ENCODE peak calls at places on chromosomes 4 and X, in four cellular contexts. X is neural progenitor cell, B is upper lobe of left lung, V is testis. Z is an unnamed sample.

GRCh38 chr4:53646792-53647191 is 55.5 kb upstream of the LNX1 start:
- DNase-seq in X (no peak), B (no peak), V (no peak), Z (no peak)

GRCh38 chr4:15396157-15396800 is 31.6 kb upstream of the C1QTNF7 start:
- DNase-seq in X (peak; percentile 70), B (no peak), V (peak; percentile 70), Z (no peak)

GRCh38 chr4:130632731-130633604 is 1537.0 kb downstream of the C4orf33 start:
- DNase-seq in X (no peak), B (no peak), V (no peak), Z (no peak)

GRCh38 chr4:5048721-5049120 is 2.6 kb upstream of the STK32B start:
- DNase-seq in X (no peak), B (no peak), V (no peak), Z (no peak)

GRCh38 chr4:165364452-165365080 is 14.2 kb upstream of the CPE start:
- DNase-seq in X (no peak), B (no peak), V (no peak), Z (no peak)

GRCh38 chrX:19739683-19740082 is 147.7 kb downstream of the SH3KBP1 start:
- DNase-seq in X (peak; percentile 63), B (no peak), V (peak; percentile 38), Z (no peak)

GRCh38 chrX:42920752-42921151 is 142.8 kb upstream of the PPP1R2C start:
- DNase-seq in X (no peak), B (no peak), V (no peak), Z (no peak)

GRCh38 chrX:54423161-54423888 is 16.9 kb upstream of the TSR2 start:
- DNase-seq in X (peak; percentile 63), B (no peak), V (peak; percentile 18), Z (no peak)

GRCh38 chr4:98967916-98968315 is 27.6 kb upstream of the METAP1 start:
- DNase-seq in X (peak; percentile 2), B (no peak), V (no peak), Z (no peak)

GRCh38 chr4:6591781-6592180 is 16.8 kb downstream of the MAN2B2 start:
- DNase-seq in X (no peak), B (no peak), V (no peak), Z (no peak)

GRCh38 chr4:102599887-102600286 is 98.7 kb downstream of the NFKB1 start:
- DNase-seq in X (no peak), B (no peak), V (no peak), Z (no peak)

GRCh38 chr4:76192221-76192620 is 21.4 kb downstream of the SCARB2 start:
- DNase-seq in X (no peak), B (no peak), V (no peak), Z (no peak)

GRCh38 chr4:76197001-76197743 is 16.5 kb downstream of the SCARB2 start:
- DNase-seq in X (no peak), B (no peak), V (no peak), Z (no peak)

GRCh38 chr4:76197971-76198410 is 15.6 kb downstream of the SCARB2 start:
- DNase-seq in X (peak; percentile 45), B (peak; percentile 28), V (peak; percentile 87), Z (peak; percentile 66)

GRCh38 chr4:76195326-76195725 is 18.3 kb downstream of the SCARB2 start:
- DNase-seq in X (no peak), B (no peak), V (no peak), Z (no peak)

GRCh38 chr4:76194325-76194724 is 19.3 kb downstream of the SCARB2 start:
- DNase-seq in X (no peak), B (no peak), V (peak; percentile 50), Z (no peak)
- H3K4me1 ChIP-seq in X (peaks cover 9% of the 10 kb centered on the region), B (peaks cover 65% of the 10 kb centered on the region), V (peaks cover 51% of the 10 kb centered on the region), Z (peaks cover 5% of the 10 kb centered on the region)

GRCh38 chr4:86557526-86557925 is 36.6 kb upstream of the PTPN13 start:
- DNase-seq in X (no peak), B (no peak), V (no peak), Z (no peak)

GRCh38 chr4:86558258-86558657 is 35.9 kb upstream of the PTPN13 start:
- DNase-seq in X (no peak), B (no peak), V (no peak), Z (no peak)

GRCh38 chr4:86558799-86559198 is 35.3 kb upstream of the PTPN13 start:
- DNase-seq in X (no peak), B (no peak), V (no peak), Z (no peak)

GRCh38 chr4:86554641-86555040 is 39.5 kb upstream of the PTPN13 start:
- DNase-seq in X (no peak), B (no peak), V (no peak), Z (no peak)

GRCh38 chr4:86556791-86557415 is 37.2 kb upstream of the PTPN13 start:
- DNase-seq in X (no peak), B (no peak), V (no peak), Z (no peak)
- H3K4me3 ChIP-seq in X (no peak overlapping the region), B (no peak overlapping the region), V (no peak overlapping the region), Z (no peak overlapping the region)

GRCh38 chr4:76657443-76657842 is 222.4 kb downstream of the SHROOM3 start:
- DNase-seq in X (no peak), B (no peak), V (no peak), Z (no peak)
- H3K27ac ChIP-seq in X (no peak overlapping the region), B (no peak overlapping the region), V (no peak overlapping the region), Z (peak overlapping the region; percentile 14)

GRCh38 chr4:87105101-87105852 is 115.1 kb downstream of the KLHL8 start:
- DNase-seq in X (no peak), B (no peak), V (no peak), Z (no peak)

GRCh38 chr4:87103086-87103485 is 117.3 kb downstream of the KLHL8 start:
- DNase-seq in X (no peak), B (no peak), V (no peak), Z (no peak)

GRCh38 chr4:87103691-87104187 is 116.7 kb downstream of the KLHL8 start:
- DNase-seq in X (no peak), B (no peak), V (no peak), Z (no peak)

GRCh38 chr4:87100093-87100634 is 120.3 kb downstream of the KLHL8 start:
- DNase-seq in X (peak; percentile 48), B (no peak), V (no peak), Z (no peak)

DNA sequence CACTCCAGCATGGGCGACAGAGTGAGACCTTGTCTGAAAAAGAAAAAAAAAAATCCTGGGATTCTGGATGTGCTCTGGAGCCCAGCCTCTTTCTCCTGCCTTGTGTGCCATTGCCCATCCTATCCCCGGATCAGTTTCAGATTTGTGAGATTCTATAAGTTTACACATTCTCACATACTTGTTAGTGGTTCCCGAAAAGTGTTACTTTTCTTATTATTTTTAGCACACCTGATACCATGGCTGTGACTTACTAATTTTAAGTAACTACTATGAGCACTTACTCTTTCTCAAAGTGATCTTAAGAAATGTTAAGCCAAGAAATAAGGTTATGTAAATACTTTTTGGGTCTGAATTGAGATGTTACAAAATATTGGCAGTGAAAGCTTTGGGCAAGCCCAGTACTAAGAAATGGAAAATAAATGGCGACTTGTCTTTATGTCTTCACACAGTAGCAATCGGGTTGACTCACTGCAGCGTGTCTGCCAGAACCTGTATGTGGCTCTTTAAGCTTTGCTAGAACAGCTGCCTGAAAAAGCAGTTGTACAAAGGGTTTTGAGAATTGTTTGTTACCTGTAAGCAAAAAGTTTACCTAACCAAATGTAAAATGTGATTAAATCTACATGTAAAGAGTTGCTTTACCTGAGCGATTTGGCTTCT is 118.7 kb downstream of the KLHL8 start:
- DNase-seq in X (no peak), B (no peak), V (no peak), Z (no peak)
- H3K4me1 ChIP-seq in X (peaks cover 33% of the 10 kb centered on the region), B (peaks cover 34% of the 10 kb centered on the region), V (peaks cover 6% of the 10 kb centered on the region), Z (peaks cover 4% of the 10 kb centered on the region)

GRCh38 chr4:107050525-107051135 is 14.5 kb upstream of the DKK2 start:
- DNase-seq in X (peak; percentile 15), B (no peak), V (no peak), Z (no peak)
- H3K4me3 ChIP-seq in X (no peak overlapping the region), B (no peak overlapping the region), V (no peak overlapping the region), Z (no peak overlapping the region)

DNA sequence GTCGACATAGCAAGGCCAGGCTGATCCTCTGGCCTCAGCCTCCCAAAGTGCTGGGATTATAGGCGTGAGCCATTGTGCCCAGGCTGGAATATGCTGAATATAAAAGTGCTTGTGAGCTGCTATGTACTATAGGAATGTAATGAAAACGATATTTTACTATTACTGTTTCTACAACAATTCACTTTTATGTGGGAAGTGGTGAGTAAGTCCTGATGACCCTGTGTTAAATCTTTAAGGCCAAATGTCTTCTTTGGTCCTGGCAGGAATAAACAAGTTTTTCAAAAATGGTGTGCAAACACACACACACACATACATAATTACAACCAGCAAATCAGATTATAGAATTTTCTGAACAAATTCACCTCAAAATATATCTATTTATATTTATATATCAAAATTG is 18.1 kb downstream of the SMIM14 start:
- DNase-seq in X (no peak), B (no peak), V (no peak), Z (no peak)
- H3K27ac ChIP-seq in X (no peak overlapping the region), B (peak overlapping the region; percentile 50), V (peak overlapping the region; percentile 62), Z (no peak overlapping the region)

GRCh38 chr4:8272472-8273428 is 3.2 kb downstream of the HTRA3 start:
- DNase-seq in X (no peak), B (peak; percentile 69), V (no peak), Z (no peak)
- H3K4me1 ChIP-seq in X (peaks cover 12% of the 10 kb centered on the region), B (peaks cover 42% of the 10 kb centered on the region), V (peaks cover 20% of the 10 kb centered on the region), Z (no peaks in the 10 kb centered on the region)

DNA sequence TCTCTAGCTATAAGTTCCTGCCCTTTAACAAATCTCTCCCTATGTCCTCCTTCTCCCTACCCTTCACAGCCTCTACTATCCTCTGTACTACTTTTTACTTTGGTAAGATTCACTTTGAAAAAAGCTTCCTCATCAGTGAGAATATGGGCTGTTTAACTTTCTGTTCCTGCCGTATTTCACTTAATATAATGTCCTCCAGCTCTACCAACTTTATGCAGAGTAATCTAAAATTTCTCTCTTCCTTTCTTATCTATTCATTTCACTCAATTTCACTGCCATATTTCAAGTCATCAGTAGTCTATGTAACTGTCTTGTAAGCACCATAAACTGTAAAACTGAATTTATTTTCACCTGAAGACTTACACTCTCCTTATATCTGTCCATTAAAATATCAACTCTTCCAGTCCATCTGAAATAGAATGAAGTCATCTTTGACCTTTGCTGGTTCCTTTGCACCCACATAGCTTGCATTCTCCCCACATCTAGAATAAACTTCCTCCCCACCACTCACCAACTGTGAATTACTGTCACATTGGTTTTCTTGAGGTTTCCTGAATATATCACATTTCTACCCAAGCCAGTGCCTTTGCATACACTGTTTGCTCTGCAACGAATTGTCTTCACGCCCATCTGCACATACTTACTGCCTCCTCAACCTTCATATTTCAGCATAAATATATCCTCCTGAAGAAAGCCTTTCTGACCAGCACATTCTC is 54.6 kb downstream of the ARAP2 start:
- DNase-seq in X (no peak), B (no peak), V (no peak), Z (no peak)
- H3K4me3 ChIP-seq in X (no peak overlapping the region), B (no peak overlapping the region), V (no peak overlapping the region), Z (no peak overlapping the region)